ENCODE peak calls at places on chromosomes 5 and 9, in six cellular contexts. One of them, this sample, is unnamed.

GRCh38 chr9:3528466-3528865 is 2.7 kb upstream of the RFX3 start:
- DNase-seq in foreskin fibroblast: no peak
- DNase-seq in GM10248: no peak
- DNase-seq in heart right ventricle: no peak
- DNase-seq in cardiac fibroblast: no peak
- DNase-seq in mucosa of descending colon: peak; percentile 11
- DNase-seq in this sample: no peak

GRCh38 chr9:76044420-76044819 is 153.9 kb downstream of the PCSK5 start:
- DNase-seq in mucosa of descending colon: no peak
- DNase-seq in cardiac fibroblast: no peak
- DNase-seq in GM10248: no peak
- DNase-seq in foreskin fibroblast: peak; percentile 19
- DNase-seq in heart right ventricle: no peak
- DNase-seq in this sample: no peak

GRCh38 chr5:143173139-143173889 is 230.2 kb downstream of the NR3C1 start:
- DNase-seq in foreskin fibroblast: no peak
- DNase-seq in cardiac fibroblast: no peak
- DNase-seq in heart right ventricle: no peak
- DNase-seq in mucosa of descending colon: no peak
- DNase-seq in GM10248: no peak
- DNase-seq in this sample: no peak

GRCh38 chr5:172715421-172715780 is 55.6 kb downstream of the DUSP1 start:
- DNase-seq in GM10248: no peak
- DNase-seq in mucosa of descending colon: no peak
- DNase-seq in cardiac fibroblast: no peak
- DNase-seq in heart right ventricle: no peak
- DNase-seq in foreskin fibroblast: no peak
- DNase-seq in this sample: no peak

GRCh38 chr9:110115868-110116542 is 92.0 kb downstream of the C9orf152 start:
- DNase-seq in cardiac fibroblast: peak; percentile 89
- DNase-seq in foreskin fibroblast: peak; percentile 89
- DNase-seq in heart right ventricle: no peak
- DNase-seq in mucosa of descending colon: no peak
- DNase-seq in GM10248: no peak
- DNase-seq in this sample: no peak

GRCh38 chr5:95060100-95060499 is 224.8 kb downstream of the MCTP1 start:
- DNase-seq in heart right ventricle: no peak
- DNase-seq in GM10248: no peak
- DNase-seq in mucosa of descending colon: no peak
- DNase-seq in cardiac fibroblast: no peak
- DNase-seq in foreskin fibroblast: no peak
- DNase-seq in this sample: no peak

GRCh38 chr9:91043786-91044185 is 242.2 kb downstream of the SYK start:
- DNase-seq in heart right ventricle: no peak
- DNase-seq in cardiac fibroblast: no peak
- DNase-seq in foreskin fibroblast: no peak
- DNase-seq in mucosa of descending colon: no peak
- DNase-seq in GM10248: no peak
- DNase-seq in this sample: no peak

GRCh38 chr9:135340726-135341475 is 138.7 kb upstream of the PPP1R26 start:
- DNase-seq in mucosa of descending colon: no peak
- DNase-seq in GM10248: no peak
- DNase-seq in foreskin fibroblast: no peak
- DNase-seq in cardiac fibroblast: no peak
- DNase-seq in heart right ventricle: no peak
- DNase-seq in this sample: no peak

GRCh38 chr5:95448836-95449235 is 57.7 kb downstream of the FAM81B start:
- DNase-seq in mucosa of descending colon: no peak
- DNase-seq in heart right ventricle: no peak
- DNase-seq in foreskin fibroblast: no peak
- DNase-seq in cardiac fibroblast: no peak
- DNase-seq in GM10248: no peak
- DNase-seq in this sample: no peak

GRCh38 chr5:121681200-121681855 is 170.4 kb upstream of the FTMT start:
- DNase-seq in GM10248: no peak
- DNase-seq in cardiac fibroblast: no peak
- DNase-seq in mucosa of descending colon: no peak
- DNase-seq in heart right ventricle: no peak
- DNase-seq in foreskin fibroblast: no peak
- DNase-seq in this sample: no peak

GRCh38 chr5:126124706-126125345 is 298.4 kb upstream of the GRAMD2B start:
- DNase-seq in foreskin fibroblast: peak; percentile 87
- DNase-seq in cardiac fibroblast: peak; percentile 74
- DNase-seq in GM10248: no peak
- DNase-seq in mucosa of descending colon: no peak
- DNase-seq in heart right ventricle: no peak
- DNase-seq in this sample: peak; percentile 23

GRCh38 chr5:15646351-15646750 is 146.4 kb downstream of the FBXL7 start:
- DNase-seq in cardiac fibroblast: no peak
- DNase-seq in foreskin fibroblast: peak; percentile 65
- DNase-seq in mucosa of descending colon: no peak
- DNase-seq in GM10248: no peak
- DNase-seq in heart right ventricle: no peak
- DNase-seq in this sample: no peak

GRCh38 chr9:18888241-18888794 is 144.7 kb downstream of the SAXO1 start:
- DNase-seq in cardiac fibroblast: peak; percentile 33
- DNase-seq in heart right ventricle: peak; percentile 25
- DNase-seq in mucosa of descending colon: peak; percentile 15
- DNase-seq in foreskin fibroblast: peak; percentile 64
- DNase-seq in GM10248: no peak
- DNase-seq in this sample: no peak

GRCh38 chr9:14578030-14578429 is 115.2 kb downstream of the ZDHHC21 start:
- DNase-seq in cardiac fibroblast: no peak
- DNase-seq in foreskin fibroblast: no peak
- DNase-seq in heart right ventricle: no peak
- DNase-seq in GM10248: no peak
- DNase-seq in mucosa of descending colon: no peak
- DNase-seq in this sample: no peak

GRCh38 chr5:115169392-115170127 is at the start of gene TRIM36:
- DNase-seq in heart right ventricle: peak; percentile 84
- DNase-seq in GM10248: peak; percentile 94
- DNase-seq in cardiac fibroblast: peak; percentile 92
- DNase-seq in foreskin fibroblast: peak; percentile 97
- DNase-seq in mucosa of descending colon: peak; percentile 96
- DNase-seq in this sample: peak; percentile 41
- TF ChIP-seq CTCF in heart right ventricle: no peak
- TF ChIP-seq CTCF in GM10248: peak; percentile 38
- TF ChIP-seq CTCF in cardiac fibroblast: no peak
- TF ChIP-seq CTCF in foreskin fibroblast: no peak
- TF ChIP-seq CTCF in mucosa of descending colon: peak; percentile 21
- TF ChIP-seq CTCF in this sample: no peak

DNA sequence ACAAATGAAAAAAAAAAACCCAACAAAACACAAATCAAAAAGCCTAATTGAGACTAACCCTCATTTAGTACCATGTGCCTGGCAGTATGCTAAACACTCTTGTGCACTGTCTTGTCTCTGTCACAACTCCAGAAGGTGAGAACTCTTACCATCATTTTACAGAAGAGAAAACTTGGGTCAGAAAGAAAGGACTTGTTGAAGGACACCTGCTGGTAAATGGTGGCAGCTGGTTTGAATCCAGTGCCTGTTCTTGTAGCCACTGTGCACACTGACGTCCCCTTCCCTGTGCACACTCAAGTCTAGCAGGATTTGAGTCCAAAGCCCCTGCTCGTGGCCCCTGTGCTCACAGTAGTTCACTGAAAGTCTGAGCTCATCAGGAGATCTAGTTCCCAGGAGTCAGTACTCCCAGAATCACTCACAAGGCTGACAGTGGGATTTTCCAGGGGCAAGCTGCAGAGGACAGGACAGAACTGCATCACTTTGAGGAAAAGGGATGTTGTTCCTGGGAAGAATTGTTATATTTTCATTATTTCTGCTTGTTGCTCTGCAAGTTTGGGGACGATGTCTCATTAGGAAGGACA is 43.0 kb upstream of the HSD17B4 start:
- DNase-seq in heart right ventricle: no peak
- DNase-seq in mucosa of descending colon: no peak
- DNase-seq in cardiac fibroblast: no peak
- DNase-seq in foreskin fibroblast: no peak
- DNase-seq in GM10248: no peak
- DNase-seq in this sample: no peak
- TF ChIP-seq CTCF in heart right ventricle: no peak
- TF ChIP-seq CTCF in mucosa of descending colon: no peak
- TF ChIP-seq CTCF in cardiac fibroblast: no peak
- TF ChIP-seq CTCF in foreskin fibroblast: no peak
- TF ChIP-seq CTCF in GM10248: peak; percentile 50
- TF ChIP-seq CTCF in this sample: peak; percentile 10

GRCh38 chr5:151448038-151448985 is 909 bp downstream of the SLC36A1 start:
- DNase-seq in cardiac fibroblast: no peak
- DNase-seq in foreskin fibroblast: peak; percentile 35
- DNase-seq in heart right ventricle: peak; percentile 5
- DNase-seq in mucosa of descending colon: peak; percentile 61
- DNase-seq in GM10248: no peak
- DNase-seq in this sample: no peak
- TF ChIP-seq CTCF in cardiac fibroblast: peak; percentile 9
- TF ChIP-seq CTCF in foreskin fibroblast: no peak
- TF ChIP-seq CTCF in heart right ventricle: no peak
- TF ChIP-seq CTCF in mucosa of descending colon: no peak
- TF ChIP-seq CTCF in GM10248: no peak
- TF ChIP-seq CTCF in this sample: peak; percentile 26

GRCh38 chr9:6412572-6413364 is at the start of gene UHRF2:
- DNase-seq in cardiac fibroblast: peak; percentile 98
- DNase-seq in heart right ventricle: peak; percentile 99
- DNase-seq in mucosa of descending colon: peak; percentile 99
- DNase-seq in GM10248: peak; percentile 97
- DNase-seq in foreskin fibroblast: peak; percentile 99
- DNase-seq in this sample: peak; percentile 85
- TF ChIP-seq CTCF in cardiac fibroblast: no peak
- TF ChIP-seq CTCF in heart right ventricle: no peak
- TF ChIP-seq CTCF in mucosa of descending colon: no peak
- TF ChIP-seq CTCF in GM10248: no peak
- TF ChIP-seq CTCF in foreskin fibroblast: no peak
- TF ChIP-seq CTCF in this sample: no peak

GRCh38 chr5:179344301-179345178 is 721 bp downstream of the ADAMTS2 start:
- DNase-seq in cardiac fibroblast: peak; percentile 23
- DNase-seq in foreskin fibroblast: peak; percentile 67
- DNase-seq in mucosa of descending colon: no peak
- DNase-seq in GM10248: no peak
- DNase-seq in heart right ventricle: no peak
- DNase-seq in this sample: no peak
- TF ChIP-seq CTCF in cardiac fibroblast: no peak
- TF ChIP-seq CTCF in foreskin fibroblast: no peak
- TF ChIP-seq CTCF in mucosa of descending colon: no peak
- TF ChIP-seq CTCF in GM10248: no peak
- TF ChIP-seq CTCF in heart right ventricle: no peak
- TF ChIP-seq CTCF in this sample: no peak

DNA sequence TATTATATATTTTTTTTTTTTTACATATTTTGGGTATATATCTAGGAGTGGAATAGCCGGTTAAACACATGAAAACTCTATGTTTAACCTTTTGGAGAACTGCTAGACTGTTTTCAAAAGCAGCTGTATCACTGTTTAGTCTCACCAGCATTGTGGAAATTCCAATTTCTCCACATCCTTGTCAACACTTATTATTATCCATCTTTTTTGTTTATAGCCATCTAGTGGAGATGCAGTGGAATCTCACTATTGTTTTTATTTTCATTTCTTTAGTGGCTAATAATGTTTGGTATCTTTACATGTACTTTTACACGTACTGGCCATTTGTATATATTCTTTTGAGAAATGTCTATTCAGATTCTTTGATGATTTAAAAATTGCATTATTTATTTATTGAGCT is 22.7 kb upstream of the CCDC180 start:
- DNase-seq in foreskin fibroblast: no peak
- DNase-seq in mucosa of descending colon: no peak
- DNase-seq in heart right ventricle: no peak
- DNase-seq in GM10248: no peak
- DNase-seq in cardiac fibroblast: no peak
- DNase-seq in this sample: no peak
- TF ChIP-seq CTCF in foreskin fibroblast: no peak
- TF ChIP-seq CTCF in mucosa of descending colon: no peak
- TF ChIP-seq CTCF in heart right ventricle: no peak
- TF ChIP-seq CTCF in GM10248: no peak
- TF ChIP-seq CTCF in cardiac fibroblast: peak; percentile 16
- TF ChIP-seq CTCF in this sample: no peak

GRCh38 chr9:105646879-105647594 is 15.2 kb upstream of the TAL2 start:
- DNase-seq in heart right ventricle: no peak
- DNase-seq in foreskin fibroblast: no peak
- DNase-seq in mucosa of descending colon: no peak
- DNase-seq in GM10248: no peak
- DNase-seq in cardiac fibroblast: no peak
- DNase-seq in this sample: no peak
- TF ChIP-seq CTCF in heart right ventricle: no peak
- TF ChIP-seq CTCF in foreskin fibroblast: no peak
- TF ChIP-seq CTCF in mucosa of descending colon: no peak
- TF ChIP-seq CTCF in GM10248: no peak
- TF ChIP-seq CTCF in cardiac fibroblast: no peak
- TF ChIP-seq CTCF in this sample: no peak

GRCh38 chr5:178213748-178214151 is 9.4 kb downstream of the HNRNPAB start:
- DNase-seq in GM10248: no peak
- DNase-seq in heart right ventricle: no peak
- DNase-seq in mucosa of descending colon: peak; percentile 78
- DNase-seq in cardiac fibroblast: no peak
- DNase-seq in foreskin fibroblast: no peak
- DNase-seq in this sample: no peak

GRCh38 chr5:178216088-178216534 is 11.8 kb downstream of the HNRNPAB start:
- DNase-seq in heart right ventricle: no peak
- DNase-seq in GM10248: no peak
- DNase-seq in foreskin fibroblast: no peak
- DNase-seq in cardiac fibroblast: no peak
- DNase-seq in mucosa of descending colon: no peak
- DNase-seq in this sample: no peak

GRCh38 chr5:178215263-178216002 is 11.1 kb downstream of the HNRNPAB start:
- DNase-seq in GM10248: no peak
- DNase-seq in foreskin fibroblast: no peak
- DNase-seq in cardiac fibroblast: no peak
- DNase-seq in mucosa of descending colon: peak; percentile 71
- DNase-seq in heart right ventricle: no peak
- DNase-seq in this sample: no peak

GRCh38 chr5:178213003-178213449 is 8.7 kb downstream of the HNRNPAB start:
- DNase-seq in mucosa of descending colon: no peak
- DNase-seq in cardiac fibroblast: no peak
- DNase-seq in heart right ventricle: no peak
- DNase-seq in foreskin fibroblast: no peak
- DNase-seq in GM10248: no peak
- DNase-seq in this sample: no peak

DNA sequence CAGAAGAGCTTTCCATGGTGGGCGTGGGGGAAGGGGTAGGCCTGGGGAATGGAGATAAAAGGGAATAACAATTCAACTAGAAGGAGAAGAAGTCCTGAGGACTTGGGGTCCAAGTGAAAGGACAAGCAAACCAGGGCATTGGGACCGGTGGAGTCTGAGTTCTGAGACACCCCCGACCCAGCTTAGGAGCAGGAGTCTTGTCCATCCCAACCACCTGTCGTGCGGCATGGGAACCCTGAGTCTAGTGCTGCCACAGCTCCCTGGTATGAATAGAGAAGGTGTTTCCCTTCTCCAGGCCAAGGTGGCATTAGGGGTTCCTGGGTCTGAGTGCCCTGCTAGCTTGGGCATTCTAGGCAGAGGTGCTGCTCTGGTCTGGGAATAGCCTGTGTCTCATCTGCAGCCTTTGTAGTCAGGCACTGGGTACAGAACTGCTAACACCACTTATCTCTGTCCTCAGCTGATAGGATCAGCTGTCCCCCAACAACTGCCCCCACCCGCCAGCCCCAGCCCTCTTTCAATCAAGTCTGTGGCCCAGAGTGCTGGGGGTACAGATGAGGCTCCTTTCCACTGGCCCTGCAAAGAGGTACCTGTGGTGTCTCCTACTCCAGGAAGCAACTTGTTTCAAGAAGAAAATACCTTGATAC is 9.9 kb downstream of the HNRNPAB start:
- DNase-seq in mucosa of descending colon: no peak
- DNase-seq in foreskin fibroblast: no peak
- DNase-seq in GM10248: no peak
- DNase-seq in cardiac fibroblast: no peak
- DNase-seq in heart right ventricle: no peak
- DNase-seq in this sample: no peak
- TF ChIP-seq CTCF in mucosa of descending colon: no peak
- TF ChIP-seq CTCF in foreskin fibroblast: no peak
- TF ChIP-seq CTCF in GM10248: no peak
- TF ChIP-seq CTCF in cardiac fibroblast: no peak
- TF ChIP-seq CTCF in heart right ventricle: no peak
- TF ChIP-seq CTCF in this sample: no peak